ENCODE peak calls at places on chromosomes 12 and 14, in ten cellular contexts. One of them, this sample, is unnamed.

GRCh38 chr14:21933681-21934080 is 260.1 kb upstream of the OR4E1 start:
- DNase-seq in psoas muscle: no peak
- DNase-seq in ascending aorta: no peak
- DNase-seq in A549: no peak
- DNase-seq in brain microvascular endothelial cell: no peak
- DNase-seq in dorsolateral prefrontal cortex: no peak
- DNase-seq in neuronal stem cell: no peak
- DNase-seq in testis: no peak
- DNase-seq in AG04450: no peak
- DNase-seq in body of pancreas: no peak
- DNase-seq in this sample: no peak

GRCh38 chr12:42689699-42690098 is 100.2 kb upstream of the PRICKLE1 start:
- DNase-seq in psoas muscle: no peak
- DNase-seq in ascending aorta: no peak
- DNase-seq in A549: no peak
- DNase-seq in brain microvascular endothelial cell: no peak
- DNase-seq in dorsolateral prefrontal cortex: no peak
- DNase-seq in neuronal stem cell: no peak
- DNase-seq in testis: no peak
- DNase-seq in AG04450: no peak
- DNase-seq in body of pancreas: no peak
- DNase-seq in this sample: no peak

GRCh38 chr14:105385322-105385637 is 13.1 kb upstream of the TEX22 start:
- DNase-seq in psoas muscle: no peak
- DNase-seq in ascending aorta: no peak
- DNase-seq in A549: no peak
- DNase-seq in brain microvascular endothelial cell: no peak
- DNase-seq in dorsolateral prefrontal cortex: no peak
- DNase-seq in neuronal stem cell: no peak
- DNase-seq in testis: no peak
- DNase-seq in AG04450: no peak
- DNase-seq in body of pancreas: no peak
- DNase-seq in this sample: no peak

GRCh38 chr14:91154851-91155625 is 41.2 kb downstream of the DGLUCY start:
- DNase-seq in psoas muscle: no peak
- DNase-seq in ascending aorta: no peak
- DNase-seq in A549: peak
- DNase-seq in brain microvascular endothelial cell: peak
- DNase-seq in dorsolateral prefrontal cortex: no peak
- DNase-seq in neuronal stem cell: no peak
- DNase-seq in testis: peak
- DNase-seq in AG04450: peak
- DNase-seq in body of pancreas: peak
- DNase-seq in this sample: peak

GRCh38 chr12:53182836-53183235 is 2.1 kb upstream of the CSAD start:
- DNase-seq in psoas muscle: no peak
- DNase-seq in ascending aorta: no peak
- DNase-seq in A549: no peak
- DNase-seq in brain microvascular endothelial cell: no peak
- DNase-seq in dorsolateral prefrontal cortex: no peak
- DNase-seq in neuronal stem cell: no peak
- DNase-seq in testis: no peak
- DNase-seq in AG04450: no peak
- DNase-seq in body of pancreas: peak
- DNase-seq in this sample: no peak

GRCh38 chr12:47767197-47767724 is 5.8 kb upstream of the SLC48A1 start:
- DNase-seq in psoas muscle: no peak
- DNase-seq in ascending aorta: no peak
- DNase-seq in A549: peak
- DNase-seq in brain microvascular endothelial cell: no peak
- DNase-seq in dorsolateral prefrontal cortex: no peak
- DNase-seq in neuronal stem cell: no peak
- DNase-seq in testis: no peak
- DNase-seq in AG04450: no peak
- DNase-seq in body of pancreas: peak
- DNase-seq in this sample: no peak

GRCh38 chr12:101824831-101825230 is 5.9 kb downstream of the GNPTAB start:
- DNase-seq in psoas muscle: no peak
- DNase-seq in ascending aorta: no peak
- DNase-seq in A549: no peak
- DNase-seq in brain microvascular endothelial cell: no peak
- DNase-seq in dorsolateral prefrontal cortex: no peak
- DNase-seq in neuronal stem cell: no peak
- DNase-seq in testis: no peak
- DNase-seq in AG04450: no peak
- DNase-seq in body of pancreas: no peak
- DNase-seq in this sample: no peak

GRCh38 chr14:75280448-75280830 is 1.8 kb downstream of the FOS start:
- DNase-seq in psoas muscle: no peak
- DNase-seq in ascending aorta: no peak
- DNase-seq in A549: no peak
- DNase-seq in brain microvascular endothelial cell: no peak
- DNase-seq in dorsolateral prefrontal cortex: no peak
- DNase-seq in neuronal stem cell: no peak
- DNase-seq in testis: no peak
- DNase-seq in AG04450: no peak
- DNase-seq in body of pancreas: no peak
- DNase-seq in this sample: no peak

GRCh38 chr12:107318804-107319535 is 225.6 kb upstream of the CRY1 start:
- DNase-seq in psoas muscle: peak
- DNase-seq in ascending aorta: no peak
- DNase-seq in A549: peak
- DNase-seq in brain microvascular endothelial cell: peak
- DNase-seq in dorsolateral prefrontal cortex: no peak
- DNase-seq in neuronal stem cell: peak
- DNase-seq in testis: peak
- DNase-seq in AG04450: no peak
- DNase-seq in body of pancreas: peak
- DNase-seq in this sample: no peak

GRCh38 chr12:107320929-107321618 is 227.7 kb upstream of the CRY1 start:
- DNase-seq in psoas muscle: peak
- DNase-seq in ascending aorta: no peak
- DNase-seq in A549: peak
- DNase-seq in brain microvascular endothelial cell: peak
- DNase-seq in dorsolateral prefrontal cortex: no peak
- DNase-seq in neuronal stem cell: no peak
- DNase-seq in testis: peak
- DNase-seq in AG04450: no peak
- DNase-seq in body of pancreas: peak
- DNase-seq in this sample: no peak

GRCh38 chr12:107320031-107320928 is 226.9 kb upstream of the CRY1 start:
- DNase-seq in psoas muscle: peak
- DNase-seq in ascending aorta: no peak
- DNase-seq in A549: peak
- DNase-seq in brain microvascular endothelial cell: peak
- DNase-seq in dorsolateral prefrontal cortex: no peak
- DNase-seq in neuronal stem cell: no peak
- DNase-seq in testis: peak
- DNase-seq in AG04450: no peak
- DNase-seq in body of pancreas: peak
- DNase-seq in this sample: peak

GRCh38 chr12:107318554-107318803 is 225.1 kb upstream of the CRY1 start:
- DNase-seq in psoas muscle: no peak
- DNase-seq in ascending aorta: no peak
- DNase-seq in A549: no peak
- DNase-seq in brain microvascular endothelial cell: no peak
- DNase-seq in dorsolateral prefrontal cortex: no peak
- DNase-seq in neuronal stem cell: no peak
- DNase-seq in testis: no peak
- DNase-seq in AG04450: no peak
- DNase-seq in body of pancreas: no peak
- DNase-seq in this sample: no peak

GRCh38 chr12:107319536-107320030 is 226.2 kb upstream of the CRY1 start:
- DNase-seq in psoas muscle: no peak
- DNase-seq in ascending aorta: no peak
- DNase-seq in A549: no peak
- DNase-seq in brain microvascular endothelial cell: no peak
- DNase-seq in dorsolateral prefrontal cortex: no peak
- DNase-seq in neuronal stem cell: no peak
- DNase-seq in testis: no peak
- DNase-seq in AG04450: no peak
- DNase-seq in body of pancreas: no peak
- DNase-seq in this sample: no peak
- H3K4me3 ChIP-seq in psoas muscle: peak
- H3K4me3 ChIP-seq in ascending aorta: peak
- H3K4me3 ChIP-seq in A549: peak
- H3K4me3 ChIP-seq in brain microvascular endothelial cell: peak
- H3K4me3 ChIP-seq in dorsolateral prefrontal cortex: peak
- H3K4me3 ChIP-seq in neuronal stem cell: peak
- H3K4me3 ChIP-seq in testis: peak
- H3K4me3 ChIP-seq in AG04450: peak
- H3K4me3 ChIP-seq in body of pancreas: no peak
- H3K4me3 ChIP-seq in this sample: peak

DNA sequence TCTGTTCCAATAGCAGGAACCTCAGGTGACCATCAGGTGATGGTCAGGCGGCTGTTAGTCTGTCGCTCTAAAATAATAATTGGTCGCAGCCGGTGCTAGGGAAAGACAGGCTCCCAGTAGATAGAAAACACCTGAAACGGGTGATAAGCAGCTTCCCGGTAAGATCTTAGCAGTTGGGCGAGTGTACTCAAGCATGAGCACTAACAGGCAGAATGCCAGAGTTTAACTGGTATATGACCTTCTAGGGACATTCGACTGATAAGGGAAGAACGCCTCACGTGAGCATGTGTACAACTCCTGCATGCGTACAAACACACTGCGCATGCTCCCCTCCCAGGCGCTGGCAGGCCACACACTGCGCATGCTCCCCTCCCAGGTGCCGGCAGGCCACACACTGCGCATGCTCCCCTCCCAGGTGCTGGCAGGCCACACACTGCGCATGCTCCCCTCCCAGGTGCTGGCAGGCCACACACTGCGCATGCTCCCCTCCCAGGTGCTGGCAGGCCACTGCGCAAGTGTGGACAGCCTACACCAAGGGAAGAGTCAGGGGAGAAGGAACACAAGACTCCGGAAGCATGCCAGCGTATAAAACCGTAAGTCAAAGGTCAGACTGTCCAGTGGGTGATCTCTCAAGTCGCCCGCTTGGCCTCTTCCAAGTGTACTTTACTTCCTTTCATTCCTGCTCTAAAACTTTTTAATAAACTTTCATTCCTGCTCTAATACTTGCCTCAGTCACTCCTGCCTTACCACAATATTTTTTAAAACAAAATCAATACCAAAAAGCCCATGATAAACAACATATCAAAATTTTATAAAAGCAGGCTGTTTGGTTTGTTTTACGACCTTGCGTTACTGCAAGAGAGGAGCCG is 24.5 kb downstream of the GPRC5D start:
- DNase-seq in psoas muscle: no peak
- DNase-seq in ascending aorta: no peak
- DNase-seq in A549: peak
- DNase-seq in brain microvascular endothelial cell: no peak
- DNase-seq in dorsolateral prefrontal cortex: no peak
- DNase-seq in neuronal stem cell: no peak
- DNase-seq in testis: peak
- DNase-seq in AG04450: peak
- DNase-seq in body of pancreas: peak
- DNase-seq in this sample: no peak
- H3K4me3 ChIP-seq in psoas muscle: peak
- H3K4me3 ChIP-seq in ascending aorta: peak
- H3K4me3 ChIP-seq in A549: peak
- H3K4me3 ChIP-seq in brain microvascular endothelial cell: peak
- H3K4me3 ChIP-seq in dorsolateral prefrontal cortex: no peak
- H3K4me3 ChIP-seq in neuronal stem cell: no peak
- H3K4me3 ChIP-seq in testis: peak
- H3K4me3 ChIP-seq in AG04450: peak
- H3K4me3 ChIP-seq in body of pancreas: no peak
- H3K4me3 ChIP-seq in this sample: peak

GRCh38 chr12:26113194-26113654 is 11.6 kb downstream of the BHLHE41 start:
- DNase-seq in psoas muscle: no peak
- DNase-seq in ascending aorta: no peak
- DNase-seq in A549: no peak
- DNase-seq in brain microvascular endothelial cell: no peak
- DNase-seq in dorsolateral prefrontal cortex: no peak
- DNase-seq in neuronal stem cell: no peak
- DNase-seq in testis: no peak
- DNase-seq in AG04450: no peak
- DNase-seq in body of pancreas: peak
- DNase-seq in this sample: no peak

GRCh38 chr12:26114720-26115406 is 10.0 kb downstream of the BHLHE41 start:
- DNase-seq in psoas muscle: no peak
- DNase-seq in ascending aorta: no peak
- DNase-seq in A549: no peak
- DNase-seq in brain microvascular endothelial cell: no peak
- DNase-seq in dorsolateral prefrontal cortex: no peak
- DNase-seq in neuronal stem cell: no peak
- DNase-seq in testis: no peak
- DNase-seq in AG04450: no peak
- DNase-seq in body of pancreas: no peak
- DNase-seq in this sample: no peak

GRCh38 chr12:26113853-26114719 is 10.8 kb downstream of the BHLHE41 start:
- DNase-seq in psoas muscle: peak
- DNase-seq in ascending aorta: peak
- DNase-seq in A549: peak
- DNase-seq in brain microvascular endothelial cell: peak
- DNase-seq in dorsolateral prefrontal cortex: peak
- DNase-seq in neuronal stem cell: peak
- DNase-seq in testis: peak
- DNase-seq in AG04450: peak
- DNase-seq in body of pancreas: peak
- DNase-seq in this sample: peak

GRCh38 chr12:26112232-26112631 is 12.6 kb downstream of the BHLHE41 start:
- DNase-seq in psoas muscle: no peak
- DNase-seq in ascending aorta: no peak
- DNase-seq in A549: no peak
- DNase-seq in brain microvascular endothelial cell: no peak
- DNase-seq in dorsolateral prefrontal cortex: no peak
- DNase-seq in neuronal stem cell: no peak
- DNase-seq in testis: no peak
- DNase-seq in AG04450: no peak
- DNase-seq in body of pancreas: no peak
- DNase-seq in this sample: no peak

DNA sequence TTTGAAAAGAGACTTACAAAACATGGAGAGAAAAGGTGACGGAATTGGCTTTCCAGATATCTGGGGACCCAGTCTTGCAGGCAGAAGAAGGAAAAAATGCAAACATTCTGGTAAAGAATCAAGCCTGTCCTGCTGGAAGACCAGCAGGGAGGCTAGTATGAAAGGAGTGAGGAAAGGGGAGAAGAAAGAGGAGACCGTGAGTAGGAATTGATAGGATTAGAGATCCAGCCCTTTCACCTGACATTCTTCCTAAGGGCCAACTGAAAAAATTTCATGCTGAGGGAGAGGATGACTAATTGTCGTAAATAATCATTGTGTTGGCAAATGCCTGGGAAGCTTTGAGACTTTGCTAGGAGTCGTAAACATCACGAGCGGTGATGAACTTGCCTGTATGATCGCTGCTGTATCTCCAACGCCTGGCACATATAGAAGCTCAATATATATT is 12.1 kb downstream of the BHLHE41 start:
- DNase-seq in psoas muscle: no peak
- DNase-seq in ascending aorta: no peak
- DNase-seq in A549: no peak
- DNase-seq in brain microvascular endothelial cell: no peak
- DNase-seq in dorsolateral prefrontal cortex: no peak
- DNase-seq in neuronal stem cell: no peak
- DNase-seq in testis: no peak
- DNase-seq in AG04450: no peak
- DNase-seq in body of pancreas: no peak
- DNase-seq in this sample: no peak
- H3K4me3 ChIP-seq in psoas muscle: peak
- H3K4me3 ChIP-seq in ascending aorta: no peak
- H3K4me3 ChIP-seq in A549: no peak
- H3K4me3 ChIP-seq in brain microvascular endothelial cell: no peak
- H3K4me3 ChIP-seq in dorsolateral prefrontal cortex: no peak
- H3K4me3 ChIP-seq in neuronal stem cell: no peak
- H3K4me3 ChIP-seq in testis: no peak
- H3K4me3 ChIP-seq in AG04450: no peak
- H3K4me3 ChIP-seq in body of pancreas: no peak
- H3K4me3 ChIP-seq in this sample: no peak

GRCh38 chr12:63869656-63870055 is 25.2 kb downstream of the SRGAP1 start:
- DNase-seq in psoas muscle: no peak
- DNase-seq in ascending aorta: no peak
- DNase-seq in A549: no peak
- DNase-seq in brain microvascular endothelial cell: no peak
- DNase-seq in dorsolateral prefrontal cortex: no peak
- DNase-seq in neuronal stem cell: no peak
- DNase-seq in testis: no peak
- DNase-seq in AG04450: no peak
- DNase-seq in body of pancreas: no peak
- DNase-seq in this sample: no peak
- H3K4me3 ChIP-seq in psoas muscle: no peak
- H3K4me3 ChIP-seq in ascending aorta: no peak
- H3K4me3 ChIP-seq in A549: no peak
- H3K4me3 ChIP-seq in brain microvascular endothelial cell: no peak
- H3K4me3 ChIP-seq in dorsolateral prefrontal cortex: no peak
- H3K4me3 ChIP-seq in neuronal stem cell: no peak
- H3K4me3 ChIP-seq in testis: no peak
- H3K4me3 ChIP-seq in AG04450: no peak
- H3K4me3 ChIP-seq in body of pancreas: no peak
- H3K4me3 ChIP-seq in this sample: no peak

This sample was measured in skeletal muscle cell.